ENCODE peak calls at places on chromosome 7, in nine cellular contexts. One of them, this sample, is unnamed.

GRCh38 chr7:15236958-15237357 is 324.9 kb downstream of the AGMO start:
- DNase-seq in KG1: no peak
- DNase-seq in GF-D8: peak
- DNase-seq in ovary: no peak
- DNase-seq in iPS DF 6.9: no peak
- DNase-seq in activated effector memory CD4-positive, alpha-beta T cell treated with Interleukin-2 at 50 U/mL for 16 hours: no peak
- DNase-seq in fibroblast of pulmonary artery: no peak
- DNase-seq in NAMALWA: no peak
- DNase-seq in choroid plexus epithelial cell: peak
- DNase-seq in this sample: no peak

GRCh38 chr7:99024066-99024465 is 119.8 kb downstream of the SMURF1 start:
- DNase-seq in KG1: no peak
- DNase-seq in GF-D8: no peak
- DNase-seq in ovary: no peak
- DNase-seq in iPS DF 6.9: no peak
- DNase-seq in activated effector memory CD4-positive, alpha-beta T cell treated with Interleukin-2 at 50 U/mL for 16 hours: no peak
- DNase-seq in fibroblast of pulmonary artery: no peak
- DNase-seq in NAMALWA: no peak
- DNase-seq in choroid plexus epithelial cell: no peak
- DNase-seq in this sample: no peak

GRCh38 chr7:2523461-2523905 is 3.9 kb downstream of the LFNG start:
- DNase-seq in KG1: no peak
- DNase-seq in GF-D8: peak
- DNase-seq in ovary: no peak
- DNase-seq in iPS DF 6.9: no peak
- DNase-seq in activated effector memory CD4-positive, alpha-beta T cell treated with Interleukin-2 at 50 U/mL for 16 hours: no peak
- DNase-seq in fibroblast of pulmonary artery: no peak
- DNase-seq in NAMALWA: no peak
- DNase-seq in choroid plexus epithelial cell: no peak
- DNase-seq in this sample: no peak

GRCh38 chr7:136890379-136890778 is 21.9 kb downstream of the CHRM2 start:
- DNase-seq in KG1: no peak
- DNase-seq in GF-D8: no peak
- DNase-seq in ovary: no peak
- DNase-seq in iPS DF 6.9: no peak
- DNase-seq in activated effector memory CD4-positive, alpha-beta T cell treated with Interleukin-2 at 50 U/mL for 16 hours: no peak
- DNase-seq in fibroblast of pulmonary artery: no peak
- DNase-seq in NAMALWA: no peak
- DNase-seq in choroid plexus epithelial cell: peak
- DNase-seq in this sample: no peak

GRCh38 chr7:47584128-47584865 is 2.4 kb upstream of the TNS3 start:
- DNase-seq in KG1: no peak
- DNase-seq in GF-D8: no peak
- DNase-seq in ovary: peak
- DNase-seq in iPS DF 6.9: no peak
- DNase-seq in activated effector memory CD4-positive, alpha-beta T cell treated with Interleukin-2 at 50 U/mL for 16 hours: no peak
- DNase-seq in fibroblast of pulmonary artery: no peak
- DNase-seq in NAMALWA: no peak
- DNase-seq in choroid plexus epithelial cell: no peak
- DNase-seq in this sample: no peak

GRCh38 chr7:70678621-70679251 is 453.2 kb upstream of the GALNT17 start:
- DNase-seq in KG1: peak
- DNase-seq in GF-D8: no peak
- DNase-seq in ovary: no peak
- DNase-seq in iPS DF 6.9: no peak
- DNase-seq in activated effector memory CD4-positive, alpha-beta T cell treated with Interleukin-2 at 50 U/mL for 16 hours: no peak
- DNase-seq in fibroblast of pulmonary artery: peak
- DNase-seq in NAMALWA: no peak
- DNase-seq in choroid plexus epithelial cell: peak
- DNase-seq in this sample: no peak

GRCh38 chr7:127587663-127588018 is 570 bp upstream of the ARF5 start:
- DNase-seq in KG1: no peak
- DNase-seq in GF-D8: no peak
- DNase-seq in ovary: peak
- DNase-seq in iPS DF 6.9: no peak
- DNase-seq in activated effector memory CD4-positive, alpha-beta T cell treated with Interleukin-2 at 50 U/mL for 16 hours: no peak
- DNase-seq in fibroblast of pulmonary artery: no peak
- DNase-seq in NAMALWA: no peak
- DNase-seq in choroid plexus epithelial cell: no peak
- DNase-seq in this sample: no peak

GRCh38 chr7:152735443-152736004 is 24.0 kb upstream of the ACTR3B start:
- DNase-seq in KG1: no peak
- DNase-seq in GF-D8: no peak
- DNase-seq in ovary: no peak
- DNase-seq in iPS DF 6.9: no peak
- DNase-seq in activated effector memory CD4-positive, alpha-beta T cell treated with Interleukin-2 at 50 U/mL for 16 hours: no peak
- DNase-seq in fibroblast of pulmonary artery: no peak
- DNase-seq in NAMALWA: no peak
- DNase-seq in choroid plexus epithelial cell: no peak
- DNase-seq in this sample: no peak

GRCh38 chr7:132045002-132045401 is 488.6 kb upstream of the PODXL start:
- DNase-seq in KG1: no peak
- DNase-seq in GF-D8: no peak
- DNase-seq in ovary: no peak
- DNase-seq in iPS DF 6.9: no peak
- DNase-seq in activated effector memory CD4-positive, alpha-beta T cell treated with Interleukin-2 at 50 U/mL for 16 hours: no peak
- DNase-seq in fibroblast of pulmonary artery: no peak
- DNase-seq in NAMALWA: no peak
- DNase-seq in choroid plexus epithelial cell: no peak
- DNase-seq in this sample: no peak

GRCh38 chr7:151793531-151793935 is 83.4 kb downstream of the PRKAG2 start:
- DNase-seq in KG1: no peak
- DNase-seq in GF-D8: no peak
- DNase-seq in ovary: no peak
- DNase-seq in iPS DF 6.9: no peak
- DNase-seq in activated effector memory CD4-positive, alpha-beta T cell treated with Interleukin-2 at 50 U/mL for 16 hours: no peak
- DNase-seq in fibroblast of pulmonary artery: no peak
- DNase-seq in NAMALWA: no peak
- DNase-seq in choroid plexus epithelial cell: no peak
- DNase-seq in this sample: no peak

GRCh38 chr7:44286182-44286617 is 39.2 kb downstream of the CAMK2B start:
- DNase-seq in KG1: no peak
- DNase-seq in GF-D8: no peak
- DNase-seq in ovary: peak
- DNase-seq in iPS DF 6.9: no peak
- DNase-seq in activated effector memory CD4-positive, alpha-beta T cell treated with Interleukin-2 at 50 U/mL for 16 hours: no peak
- DNase-seq in fibroblast of pulmonary artery: no peak
- DNase-seq in NAMALWA: no peak
- DNase-seq in choroid plexus epithelial cell: no peak
- DNase-seq in this sample: no peak

GRCh38 chr7:90824386-90825307 is 228.5 kb downstream of the CDK14 start:
- DNase-seq in KG1: no peak
- DNase-seq in GF-D8: no peak
- DNase-seq in ovary: no peak
- DNase-seq in iPS DF 6.9: no peak
- DNase-seq in activated effector memory CD4-positive, alpha-beta T cell treated with Interleukin-2 at 50 U/mL for 16 hours: no peak
- DNase-seq in fibroblast of pulmonary artery: peak
- DNase-seq in NAMALWA: no peak
- DNase-seq in choroid plexus epithelial cell: peak
- DNase-seq in this sample: no peak

GRCh38 chr7:122767339-122767738 is 64.6 kb upstream of the RNF148 start:
- DNase-seq in KG1: no peak
- DNase-seq in GF-D8: no peak
- DNase-seq in ovary: no peak
- DNase-seq in iPS DF 6.9: no peak
- DNase-seq in activated effector memory CD4-positive, alpha-beta T cell treated with Interleukin-2 at 50 U/mL for 16 hours: no peak
- DNase-seq in fibroblast of pulmonary artery: no peak
- DNase-seq in NAMALWA: no peak
- DNase-seq in choroid plexus epithelial cell: no peak
- DNase-seq in this sample: no peak

GRCh38 chr7:102418603-102419002 is 14.8 kb upstream of the ORAI2 start:
- DNase-seq in KG1: no peak
- DNase-seq in GF-D8: no peak
- DNase-seq in ovary: no peak
- DNase-seq in iPS DF 6.9: no peak
- DNase-seq in activated effector memory CD4-positive, alpha-beta T cell treated with Interleukin-2 at 50 U/mL for 16 hours: no peak
- DNase-seq in fibroblast of pulmonary artery: no peak
- DNase-seq in NAMALWA: no peak
- DNase-seq in choroid plexus epithelial cell: no peak
- DNase-seq in this sample: no peak

GRCh38 chr7:44906980-44907379 is 21.6 kb upstream of the PURB start:
- DNase-seq in KG1: no peak
- DNase-seq in GF-D8: no peak
- DNase-seq in ovary: no peak
- DNase-seq in iPS DF 6.9: no peak
- DNase-seq in activated effector memory CD4-positive, alpha-beta T cell treated with Interleukin-2 at 50 U/mL for 16 hours: no peak
- DNase-seq in fibroblast of pulmonary artery: no peak
- DNase-seq in NAMALWA: no peak
- DNase-seq in choroid plexus epithelial cell: no peak
- DNase-seq in this sample: no peak

GRCh38 chr7:114925443-114925842 is 3.5 kb downstream of the MDFIC start:
- DNase-seq in KG1: no peak
- DNase-seq in GF-D8: no peak
- DNase-seq in ovary: no peak
- DNase-seq in iPS DF 6.9: no peak
- DNase-seq in activated effector memory CD4-positive, alpha-beta T cell treated with Interleukin-2 at 50 U/mL for 16 hours: no peak
- DNase-seq in fibroblast of pulmonary artery: no peak
- DNase-seq in NAMALWA: no peak
- DNase-seq in choroid plexus epithelial cell: no peak
- DNase-seq in this sample: no peak

GRCh38 chr7:41148521-41148951 is 554.4 kb downstream of the INHBA start:
- DNase-seq in KG1: no peak
- DNase-seq in GF-D8: no peak
- DNase-seq in ovary: no peak
- DNase-seq in iPS DF 6.9: no peak
- DNase-seq in activated effector memory CD4-positive, alpha-beta T cell treated with Interleukin-2 at 50 U/mL for 16 hours: no peak
- DNase-seq in fibroblast of pulmonary artery: peak
- DNase-seq in NAMALWA: no peak
- DNase-seq in choroid plexus epithelial cell: peak
- DNase-seq in this sample: no peak

GRCh38 chr7:140641532-140642191 is 1.0 kb upstream of the DENND2A start:
- DNase-seq in KG1: no peak
- DNase-seq in GF-D8: no peak
- DNase-seq in ovary: peak
- DNase-seq in iPS DF 6.9: no peak
- DNase-seq in activated effector memory CD4-positive, alpha-beta T cell treated with Interleukin-2 at 50 U/mL for 16 hours: no peak
- DNase-seq in fibroblast of pulmonary artery: no peak
- DNase-seq in NAMALWA: no peak
- DNase-seq in choroid plexus epithelial cell: peak
- DNase-seq in this sample: no peak

GRCh38 chr7:90518630-90519029 is 49.2 kb downstream of the PTTG1IP2 start:
- DNase-seq in KG1: no peak
- DNase-seq in GF-D8: no peak
- DNase-seq in ovary: no peak
- DNase-seq in iPS DF 6.9: no peak
- DNase-seq in activated effector memory CD4-positive, alpha-beta T cell treated with Interleukin-2 at 50 U/mL for 16 hours: no peak
- DNase-seq in fibroblast of pulmonary artery: no peak
- DNase-seq in NAMALWA: no peak
- DNase-seq in choroid plexus epithelial cell: no peak
- DNase-seq in this sample: no peak

GRCh38 chr7:64869121-64869725 is 33.9 kb upstream of the ZNF273 start:
- DNase-seq in KG1: no peak
- DNase-seq in GF-D8: no peak
- DNase-seq in ovary: no peak
- DNase-seq in iPS DF 6.9: no peak
- DNase-seq in activated effector memory CD4-positive, alpha-beta T cell treated with Interleukin-2 at 50 U/mL for 16 hours: no peak
- DNase-seq in fibroblast of pulmonary artery: no peak
- DNase-seq in NAMALWA: no peak
- DNase-seq in choroid plexus epithelial cell: no peak
- DNase-seq in this sample: no peak

GRCh38 chr7:77351539-77352004 is 64.6 kb downstream of the GSAP start:
- DNase-seq in KG1: peak
- DNase-seq in GF-D8: peak
- DNase-seq in ovary: no peak
- DNase-seq in iPS DF 6.9: no peak
- DNase-seq in activated effector memory CD4-positive, alpha-beta T cell treated with Interleukin-2 at 50 U/mL for 16 hours: peak
- DNase-seq in fibroblast of pulmonary artery: no peak
- DNase-seq in NAMALWA: peak
- DNase-seq in choroid plexus epithelial cell: peak
- DNase-seq in this sample: no peak

GRCh38 chr7:120989571-120990220 is 1.2 kb downstream of the CPED1 start:
- DNase-seq in KG1: no peak
- DNase-seq in GF-D8: no peak
- DNase-seq in ovary: peak
- DNase-seq in iPS DF 6.9: no peak
- DNase-seq in activated effector memory CD4-positive, alpha-beta T cell treated with Interleukin-2 at 50 U/mL for 16 hours: no peak
- DNase-seq in fibroblast of pulmonary artery: peak
- DNase-seq in NAMALWA: no peak
- DNase-seq in choroid plexus epithelial cell: peak
- DNase-seq in this sample: no peak

GRCh38 chr7:132575336-132575986 is 809 bp downstream of the PLXNA4 start:
- DNase-seq in KG1: no peak
- DNase-seq in GF-D8: no peak
- DNase-seq in ovary: peak
- DNase-seq in iPS DF 6.9: no peak
- DNase-seq in activated effector memory CD4-positive, alpha-beta T cell treated with Interleukin-2 at 50 U/mL for 16 hours: no peak
- DNase-seq in fibroblast of pulmonary artery: peak
- DNase-seq in NAMALWA: no peak
- DNase-seq in choroid plexus epithelial cell: peak
- DNase-seq in this sample: peak

GRCh38 chr7:115124409-115124939 is 202.6 kb downstream of the MDFIC start:
- DNase-seq in KG1: no peak
- DNase-seq in GF-D8: no peak
- DNase-seq in ovary: no peak
- DNase-seq in iPS DF 6.9: no peak
- DNase-seq in activated effector memory CD4-positive, alpha-beta T cell treated with Interleukin-2 at 50 U/mL for 16 hours: no peak
- DNase-seq in fibroblast of pulmonary artery: peak
- DNase-seq in NAMALWA: no peak
- DNase-seq in choroid plexus epithelial cell: peak
- DNase-seq in this sample: no peak

GRCh38 chr7:18361756-18362155 is 133.8 kb upstream of the HDAC9 start:
- DNase-seq in KG1: no peak
- DNase-seq in GF-D8: no peak
- DNase-seq in ovary: peak
- DNase-seq in iPS DF 6.9: peak
- DNase-seq in activated effector memory CD4-positive, alpha-beta T cell treated with Interleukin-2 at 50 U/mL for 16 hours: no peak
- DNase-seq in fibroblast of pulmonary artery: peak
- DNase-seq in NAMALWA: no peak
- DNase-seq in choroid plexus epithelial cell: peak
- DNase-seq in this sample: no peak

GRCh38 chr7:84949067-84949466 is 237.8 kb downstream of the SEMA3D start:
- DNase-seq in KG1: no peak
- DNase-seq in GF-D8: no peak
- DNase-seq in ovary: no peak
- DNase-seq in iPS DF 6.9: no peak
- DNase-seq in activated effector memory CD4-positive, alpha-beta T cell treated with Interleukin-2 at 50 U/mL for 16 hours: no peak
- DNase-seq in fibroblast of pulmonary artery: peak
- DNase-seq in NAMALWA: no peak
- DNase-seq in choroid plexus epithelial cell: peak
- DNase-seq in this sample: no peak

GRCh38 chr7:2431260-2431867 is 28.0 kb downstream of the CHST12 start:
- DNase-seq in KG1: no peak
- DNase-seq in GF-D8: no peak
- DNase-seq in ovary: no peak
- DNase-seq in iPS DF 6.9: no peak
- DNase-seq in activated effector memory CD4-positive, alpha-beta T cell treated with Interleukin-2 at 50 U/mL for 16 hours: peak
- DNase-seq in fibroblast of pulmonary artery: peak
- DNase-seq in NAMALWA: peak
- DNase-seq in choroid plexus epithelial cell: no peak
- DNase-seq in this sample: no peak

GRCh38 chr7:151312831-151313809 is 28.5 kb upstream of the NUB1 start:
- DNase-seq in KG1: no peak
- DNase-seq in GF-D8: no peak
- DNase-seq in ovary: no peak
- DNase-seq in iPS DF 6.9: no peak
- DNase-seq in activated effector memory CD4-positive, alpha-beta T cell treated with Interleukin-2 at 50 U/mL for 16 hours: no peak
- DNase-seq in fibroblast of pulmonary artery: no peak
- DNase-seq in NAMALWA: no peak
- DNase-seq in choroid plexus epithelial cell: no peak
- DNase-seq in this sample: no peak

GRCh38 chr7:55977831-55978230 is 13.4 kb downstream of the NIPSNAP2 start:
- DNase-seq in KG1: no peak
- DNase-seq in GF-D8: no peak
- DNase-seq in ovary: no peak
- DNase-seq in iPS DF 6.9: no peak
- DNase-seq in activated effector memory CD4-positive, alpha-beta T cell treated with Interleukin-2 at 50 U/mL for 16 hours: no peak
- DNase-seq in fibroblast of pulmonary artery: peak
- DNase-seq in NAMALWA: no peak
- DNase-seq in choroid plexus epithelial cell: peak
- DNase-seq in this sample: no peak

GRCh38 chr7:142542938-142543337 is 206.3 kb upstream of the PRSS1 start:
- DNase-seq in KG1: no peak
- DNase-seq in GF-D8: no peak
- DNase-seq in ovary: no peak
- DNase-seq in iPS DF 6.9: no peak
- DNase-seq in activated effector memory CD4-positive, alpha-beta T cell treated with Interleukin-2 at 50 U/mL for 16 hours: no peak
- DNase-seq in fibroblast of pulmonary artery: peak
- DNase-seq in NAMALWA: no peak
- DNase-seq in choroid plexus epithelial cell: peak
- DNase-seq in this sample: no peak

GRCh38 chr7:48147078-48147591 is 24.1 kb upstream of the ABCA13 start:
- DNase-seq in KG1: no peak
- DNase-seq in GF-D8: no peak
- DNase-seq in ovary: no peak
- DNase-seq in iPS DF 6.9: no peak
- DNase-seq in activated effector memory CD4-positive, alpha-beta T cell treated with Interleukin-2 at 50 U/mL for 16 hours: no peak
- DNase-seq in fibroblast of pulmonary artery: no peak
- DNase-seq in NAMALWA: no peak
- DNase-seq in choroid plexus epithelial cell: no peak
- DNase-seq in this sample: no peak